ENCODE peak calls at places on chromosomes 2 and 18, in eight cellular contexts. X is coronary artery, T is A549, V is GM06990, M is lung, O is IMR-90, S is ascending aorta, R is OCI-LY7. K is an unnamed sample.

GRCh38 chr2:27655155-27655951 is 8.1 kb downstream of the SUPT7L start:
- DNase-seq in R (no peak), V (no peak), M (no peak), O (peak), S (no peak), T (peak), X (no peak), K (no peak)

GRCh38 chr2:118738524-118739308 is 108.7 kb downstream of the EN1 start:
- DNase-seq in S (peak), R (no peak), T (peak), O (peak), M (no peak), V (no peak), X (no peak), K (no peak)

GRCh38 chr18:60377778-60378469 is 5.3 kb upstream of the MC4R start:
- DNase-seq in V (no peak), R (no peak), M (no peak), S (no peak), X (no peak), O (no peak), T (peak), K (no peak)

GRCh38 chr2:46198931-46199330 is 98.3 kb upstream of the EPAS1 start:
- DNase-seq in O (no peak), R (no peak), S (no peak), T (no peak), M (peak), X (no peak), V (no peak), K (no peak)

GRCh38 chr18:45353530-45353929 is 261.7 kb upstream of the SLC14A2 start:
- DNase-seq in O (no peak), S (no peak), T (peak), R (no peak), X (no peak), M (no peak), V (no peak), K (no peak)

GRCh38 chr2:149375801-149376349 is 45.5 kb downstream of the LYPD6 start:
- DNase-seq in T (no peak), M (no peak), X (no peak), R (no peak), V (no peak), S (no peak), O (no peak), K (no peak)

GRCh38 chr18:48815581-48816324 is 135.0 kb downstream of the SMAD7 start:
- DNase-seq in T (no peak), X (peak), O (peak), R (no peak), S (no peak), M (no peak), V (no peak), K (no peak)

GRCh38 chr18:5296706-5297320 is 1.3 kb upstream of the ZBTB14 start:
- DNase-seq in T (peak), M (peak), V (peak), R (peak), X (peak), S (peak), O (peak), K (no peak)

GRCh38 chr2:20208487-20208882 is 16.4 kb downstream of the SDC1 start:
- DNase-seq in V (no peak), O (no peak), R (peak), M (no peak), S (no peak), T (no peak), X (no peak), K (no peak)

GRCh38 chr2:199979841-199980628 is 24.7 kb downstream of the MAIP1 start:
- DNase-seq in T (peak), O (peak), S (no peak), R (peak), M (peak), V (no peak), X (peak), K (peak)

GRCh38 chr2:159904565-159905281 is 106.7 kb upstream of the CD302 start:
- DNase-seq in T (peak), V (peak), M (peak), R (no peak), S (peak), O (no peak), X (no peak), K (peak)

GRCh38 chr2:239711911-239712570 is 311.2 kb upstream of the HDAC4 start:
- DNase-seq in S (no peak), T (no peak), R (no peak), M (no peak), X (no peak), V (no peak), O (no peak), K (no peak)

GRCh38 chr2:36356990-36357505 is 1.5 kb downstream of the CRIM1 start:
- DNase-seq in M (peak), V (no peak), X (no peak), S (no peak), O (peak), T (no peak), R (peak), K (no peak)

GRCh38 chr2:36359006-36359580 is 3.5 kb downstream of the CRIM1 start:
- DNase-seq in O (peak), V (no peak), X (no peak), S (no peak), T (no peak), R (peak), M (no peak), K (no peak)

GRCh38 chr2:36356199-36356989 is 816 bp downstream of the CRIM1 start:
- DNase-seq in R (peak), V (peak), O (peak), M (peak), T (no peak), S (no peak), X (peak), K (no peak)

GRCh38 chr2:36358317-36358659 is 2.7 kb downstream of the CRIM1 start:
- DNase-seq in V (no peak), O (peak), R (no peak), M (no peak), X (no peak), T (no peak), S (no peak), K (no peak)

DNA sequence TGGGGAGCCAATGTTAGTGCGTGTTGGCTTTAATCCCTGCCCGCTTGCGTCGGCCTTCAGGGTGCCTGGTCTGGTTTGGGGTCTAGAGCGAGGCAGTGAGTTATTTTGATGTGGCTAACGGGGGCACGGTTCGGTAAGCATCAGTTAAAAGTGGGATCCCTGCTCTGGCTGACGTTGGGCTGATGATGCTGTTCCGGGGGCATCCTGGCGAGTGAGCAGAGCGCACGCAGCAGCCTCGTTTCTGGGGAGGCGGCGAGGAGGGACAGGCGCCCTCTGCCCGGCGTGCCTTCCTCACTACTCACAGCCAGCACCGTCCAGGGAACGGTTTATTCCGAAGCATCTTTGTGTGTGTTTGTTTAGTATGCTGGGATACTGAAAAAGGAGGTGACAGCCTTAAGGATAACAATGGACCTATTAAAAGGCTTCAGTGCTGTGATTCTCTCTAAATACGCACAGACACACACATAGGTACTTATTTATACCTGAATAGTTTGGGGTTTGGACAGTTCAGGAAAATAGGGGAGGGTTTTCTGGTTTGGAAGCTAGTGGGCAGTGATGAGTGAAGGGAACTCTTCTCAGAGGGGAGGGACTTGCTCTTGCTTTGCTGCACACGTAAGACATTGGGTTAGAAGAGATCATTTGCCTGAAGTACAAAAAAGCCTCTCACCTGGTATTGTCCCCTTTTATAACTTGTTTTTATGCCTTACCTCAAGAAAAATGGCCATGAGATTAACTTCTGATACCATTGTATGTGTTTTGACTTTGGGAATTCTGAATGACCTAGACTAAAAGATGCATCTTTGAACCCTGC is 2.1 kb downstream of the CRIM1 start:
- DNase-seq in R (peak), V (peak), T (peak), S (no peak), O (peak), X (peak), M (no peak), K (no peak)
- TF ChIP-seq CTCF in R (peak), V (no peak), T (peak), S (peak), O (peak), X (peak), M (no peak), K (no peak)

GRCh38 chr2:179261161-179261825 is 3.3 kb downstream of the SESTD1 start:
- DNase-seq in T (no peak), O (no peak), M (no peak), V (no peak), R (no peak), X (no peak), S (no peak), K (no peak)

GRCh38 chr2:179263015-179263414 is 1.6 kb downstream of the SESTD1 start:
- DNase-seq in O (peak), X (no peak), R (no peak), V (no peak), M (no peak), T (peak), S (no peak), K (no peak)

GRCh38 chr2:179260224-179260623 is 4.4 kb downstream of the SESTD1 start:
- DNase-seq in V (no peak), O (no peak), X (no peak), T (no peak), M (no peak), R (no peak), S (no peak), K (no peak)

GRCh38 chr2:179263460-179264237 is 983 bp downstream of the SESTD1 start:
- DNase-seq in V (peak), R (peak), X (peak), M (peak), O (peak), T (peak), S (no peak), K (no peak)

DNA sequence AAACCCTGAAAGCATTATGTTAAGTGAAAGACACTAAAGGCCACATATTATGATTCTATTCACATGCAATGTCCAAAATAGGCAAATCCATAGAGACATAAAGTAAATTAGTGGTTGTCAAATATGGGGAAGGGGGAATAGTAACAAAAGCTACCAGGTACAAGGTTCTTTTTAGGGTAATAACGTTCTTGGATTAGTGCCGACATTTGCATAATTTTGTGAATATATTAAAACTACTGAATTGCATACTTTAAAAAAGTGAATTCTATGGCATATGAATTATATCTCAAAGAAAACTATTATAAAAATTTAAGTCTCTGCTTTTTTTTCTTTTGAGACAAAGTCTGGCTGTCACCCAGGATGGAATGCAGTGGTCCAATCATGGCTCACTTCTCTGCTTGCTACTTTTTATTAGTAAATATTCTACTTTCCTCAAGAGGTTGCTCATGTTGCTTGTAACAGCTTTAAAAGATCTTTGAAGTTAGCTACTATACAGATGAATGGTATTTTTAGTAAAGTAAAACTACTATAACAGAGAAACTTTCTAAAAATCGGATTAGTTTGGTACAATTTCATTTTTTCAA is 2.5 kb downstream of the SESTD1 start:
- DNase-seq in T (no peak), X (no peak), R (no peak), S (no peak), O (no peak), V (no peak), M (no peak), K (no peak)
- H3K4me3 ChIP-seq in T (no peak), X (peak), R (no peak), S (peak), O (no peak), V (no peak), M (no peak), K (no peak)

GRCh38 chr2:332592-332991 is 44.7 kb upstream of the ALKAL2 start:
- DNase-seq in V (no peak), X (no peak), T (no peak), S (no peak), R (no peak), O (no peak), M (no peak), K (no peak)
- TF ChIP-seq CTCF in V (peak), X (no peak), T (no peak), S (no peak), R (peak), O (no peak), M (no peak), K (no peak)

GRCh38 chr18:72325307-72325706 is 218.8 kb downstream of the CBLN2 start:
- DNase-seq in S (no peak), V (no peak), O (no peak), X (no peak), M (no peak), R (no peak), T (no peak), K (no peak)
- H3K4me3 ChIP-seq in S (no peak), V (no peak), O (no peak), X (no peak), M (no peak), R (no peak), T (no peak), K (no peak)

GRCh38 chr2:235433860-235434259 is 60.0 kb upstream of the AGAP1 start:
- DNase-seq in S (no peak), V (no peak), X (no peak), O (peak), R (no peak), M (peak), T (peak), K (no peak)
- TF ChIP-seq CTCF in S (no peak), V (no peak), X (no peak), O (peak), R (no peak), M (no peak), T (no peak), K (no peak)

GRCh38 chr2:232349946-232350635 is 28.5 kb upstream of the ALPP start:
- DNase-seq in O (no peak), V (no peak), R (no peak), T (no peak), S (no peak), X (no peak), M (no peak), K (no peak)
- H3K4me3 ChIP-seq in O (no peak), V (no peak), R (no peak), T (no peak), S (no peak), X (no peak), M (no peak), K (no peak)

GRCh38 chr2:146004470-146004869 is 1484.6 kb upstream of the ZEB2 start:
- DNase-seq in R (no peak), S (no peak), O (peak), M (no peak), X (no peak), V (no peak), T (no peak), K (no peak)
- TF ChIP-seq CTCF in R (no peak), S (no peak), O (no peak), M (no peak), X (no peak), V (no peak), T (no peak), K (no peak)

GRCh38 chr18:43664487-43665008 is 387.3 kb upstream of the SYT4 start:
- DNase-seq in T (no peak), S (no peak), O (no peak), M (no peak), V (no peak), R (no peak), X (no peak), K (no peak)
- H3K4me3 ChIP-seq in T (no peak), S (no peak), O (no peak), M (no peak), V (no peak), R (no peak), X (no peak), K (no peak)

GRCh38 chr18:80200171-80200931 is 47.0 kb downstream of the PARD6G start:
- DNase-seq in O (peak), R (no peak), V (no peak), S (no peak), X (no peak), T (peak), M (peak), K (no peak)
- TF ChIP-seq CTCF in O (peak), R (peak), V (peak), S (no peak), X (no peak), T (peak), M (no peak), K (no peak)